ENCODE peak calls at places on chromosomes 7 and 10, in four cellular contexts. A, S, C and V are unnamed samples.

GRCh38 chr7:28613262-28613661 is 200.9 kb downstream of the CREB5 start:
- DNase-seq in C (no peak), S (no peak), A (no peak), V (no peak)

GRCh38 chr7:100489824-100490223 is 6.1 kb downstream of the NYAP1 start:
- DNase-seq in A (peak), S (no peak), C (peak), V (peak)

GRCh38 chr10:132462463-132463332 is 65.7 kb downstream of the PWWP2B start:
- DNase-seq in S (no peak), C (no peak), A (no peak), V (no peak)

GRCh38 chr10:12708921-12709320 is 292.6 kb downstream of the CCDC3 start:
- DNase-seq in A (no peak), C (no peak), S (no peak), V (no peak)

GRCh38 chr7:8147760-8148463 is 114.1 kb downstream of the ICA1 start:
- DNase-seq in S (no peak), A (no peak), C (no peak), V (no peak)

GRCh38 chr7:154777023-154777422 is 225.9 kb downstream of the PAXIP1 start:
- DNase-seq in A (no peak), S (no peak), C (peak), V (no peak)

GRCh38 chr10:74194545-74194944 is 43.5 kb downstream of the ADK start:
- DNase-seq in A (no peak), C (no peak), S (no peak), V (no peak)

GRCh38 chr7:121697731-121698396 is 175.1 kb upstream of the PTPRZ1 start:
- DNase-seq in A (no peak), C (no peak), S (no peak), V (no peak)

GRCh38 chr7:106731637-106732036 is 70.7 kb upstream of the CCDC71L start:
- DNase-seq in C (no peak), S (no peak), A (no peak), V (no peak)

GRCh38 chr10:97539523-97540200 is 32.9 kb upstream of the ANKRD2 start:
- DNase-seq in C (no peak), S (no peak), A (no peak), V (peak)

GRCh38 chr10:18615618-18616017 is 35.8 kb downstream of the NSUN6 start:
- DNase-seq in A (peak), C (no peak), S (no peak), V (no peak)

GRCh38 chr7:149846436-149847046 is 8.4 kb downstream of the ZNF862 start:
- DNase-seq in S (peak), C (no peak), A (no peak), V (no peak)

GRCh38 chr7:48390381-48391327 is 219.4 kb downstream of the ABCA13 start:
- DNase-seq in S (no peak), C (no peak), A (no peak), V (no peak)

GRCh38 chr7:98681951-98682350 is 64.9 kb downstream of the NPTX2 start:
- DNase-seq in S (no peak), A (no peak), C (no peak), V (no peak)

GRCh38 chr7:98679741-98680140 is 62.7 kb downstream of the NPTX2 start:
- DNase-seq in S (no peak), C (no peak), A (no peak), V (no peak)

GRCh38 chr7:98678215-98678614 is 61.1 kb downstream of the NPTX2 start:
- DNase-seq in A (no peak), C (no peak), S (no peak), V (no peak)

GRCh38 chr7:98683514-98683913 is 66.4 kb downstream of the NPTX2 start:
- DNase-seq in C (no peak), S (no peak), A (no peak), V (no peak)

DNA sequence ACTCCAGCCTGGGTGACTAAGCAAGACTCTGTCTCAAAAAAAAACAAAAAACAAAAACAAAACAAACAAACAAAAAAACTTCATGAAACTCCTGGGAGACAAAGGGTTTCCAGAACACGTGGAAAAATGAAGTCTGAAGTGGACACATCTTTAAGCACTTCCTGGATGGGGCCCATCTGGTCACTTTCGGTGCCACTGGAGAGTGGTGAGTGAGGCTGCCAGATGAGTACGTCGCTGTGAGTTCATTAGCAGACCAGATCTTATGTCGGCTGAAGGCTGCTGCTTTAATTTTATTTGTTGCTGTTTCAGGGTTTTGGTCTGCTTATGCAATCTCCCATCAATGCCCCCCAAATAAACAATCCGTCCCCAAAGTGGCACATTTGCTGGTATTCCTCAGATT is 64.4 kb downstream of the NPTX2 start:
- DNase-seq in S (no peak), C (no peak), A (no peak), V (no peak)
- TF ChIP-seq ATF2 in S (no peak), C (no peak), A (no peak), V (no peak)

DNA sequence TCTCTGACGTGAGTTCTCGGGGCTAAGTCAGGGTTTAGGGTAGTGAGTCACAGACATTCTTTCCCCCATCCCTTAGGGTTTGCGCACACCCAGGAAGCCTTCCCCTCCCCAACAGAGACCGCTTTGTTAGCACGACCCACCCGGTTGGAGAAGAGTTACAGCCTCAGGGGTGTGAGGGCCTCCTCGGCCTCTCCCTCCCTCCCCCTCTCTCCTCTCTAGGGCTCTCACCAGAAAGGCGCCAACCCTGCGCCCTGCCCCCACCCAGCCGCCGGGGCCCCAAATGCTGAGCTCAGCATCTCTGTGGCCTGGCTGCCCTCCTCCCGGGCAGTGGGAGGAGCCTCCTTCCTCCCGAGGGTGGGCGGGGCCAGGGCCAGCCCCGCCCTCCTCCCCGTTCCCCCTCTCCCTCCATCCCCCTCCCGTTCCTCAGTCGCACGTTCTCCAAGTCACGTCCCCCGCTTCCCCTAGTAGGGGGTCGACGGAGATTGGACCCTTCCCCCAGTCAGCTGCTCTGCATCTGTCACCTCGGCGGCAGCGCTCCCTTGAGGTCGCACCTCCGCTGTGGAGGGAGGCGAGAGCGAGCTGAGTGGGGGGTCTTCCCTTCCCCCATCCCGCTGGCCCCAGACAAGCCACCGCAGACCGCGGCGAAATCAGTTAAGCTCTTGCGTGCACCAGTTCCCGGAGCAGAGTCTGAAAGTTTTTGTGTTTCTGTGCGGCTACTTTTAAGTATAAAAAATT is 13.0 kb upstream of the DDIT4 start:
- DNase-seq in S (peak), C (peak), A (peak), V (peak)
- TF ChIP-seq NR2C2 in S (no peak), C (no peak), A (peak), V (no peak)

GRCh38 chr7:68789597-68789996 is 808.7 kb upstream of the AUTS2 start:
- DNase-seq in S (no peak), A (no peak), C (no peak), V (no peak)

GRCh38 chr7:68783671-68784070 is 814.6 kb upstream of the AUTS2 start:
- DNase-seq in A (no peak), S (no peak), C (no peak), V (no peak)

GRCh38 chr7:68787586-68787985 is 810.7 kb upstream of the AUTS2 start:
- DNase-seq in A (no peak), S (no peak), C (no peak), V (no peak)

GRCh38 chr7:68785036-68785435 is 813.2 kb upstream of the AUTS2 start:
- DNase-seq in S (no peak), A (no peak), C (no peak), V (no peak)
- TF ChIP-seq ATF2 in S (no peak), A (no peak), C (no peak), V (no peak)

GRCh38 chr7:146478975-146479492 is 362.4 kb downstream of the CNTNAP2 start:
- DNase-seq in A (no peak), S (no peak), C (no peak), V (no peak)
- TF ChIP-seq NR2C2 in A (no peak), S (no peak), C (no peak), V (no peak)

GRCh38 chr10:119365773-119366640 is 158.6 kb downstream of the GRK5 start:
- DNase-seq in C (no peak), S (no peak), A (no peak), V (no peak)
- TF ChIP-seq ATF2 in C (no peak), S (no peak), A (no peak), V (no peak)

DNA sequence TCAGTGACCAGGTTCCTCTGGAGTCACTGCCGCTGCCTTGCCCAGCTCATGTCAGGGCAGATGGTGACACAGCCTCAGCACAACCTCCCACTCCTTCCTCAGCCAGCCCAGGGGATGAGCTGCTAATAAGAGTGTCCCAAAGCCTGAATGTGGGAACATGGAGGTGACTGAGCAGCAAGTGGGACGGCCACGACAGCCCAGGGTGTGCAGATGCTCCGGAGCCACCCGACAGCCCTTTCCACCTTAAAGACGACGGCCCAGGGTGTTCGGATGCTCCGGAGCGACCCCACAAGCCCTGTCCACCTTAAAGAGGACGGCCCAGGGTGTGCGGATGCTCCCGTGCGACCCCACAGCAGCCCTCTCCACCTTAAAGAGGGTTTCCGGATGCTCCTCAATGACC is 89.2 kb downstream of the DIP2C start:
- DNase-seq in A (no peak), C (no peak), S (no peak), V (no peak)
- TF ChIP-seq NR2C2 in A (no peak), C (no peak), S (no peak), V (no peak)

GRCh38 chr10:61503051-61503450 is 49.9 kb upstream of the TMEM26 start:
- DNase-seq in S (no peak), C (no peak), A (no peak), V (no peak)
- TF ChIP-seq ATF2 in S (no peak), C (no peak), A (no peak), V (no peak)

GRCh38 chr7:151088019-151088855 is 2.0 kb downstream of the AGAP3 start:
- DNase-seq in A (no peak), C (no peak), S (no peak), V (no peak)

GRCh38 chr7:151088856-151089699 is 2.8 kb downstream of the AGAP3 start:
- DNase-seq in C (no peak), A (peak), S (no peak), V (peak)

GRCh38 chr7:151091431-151091830 is 5.2 kb downstream of the AGAP3 start:
- DNase-seq in S (no peak), A (no peak), C (peak), V (peak)

GRCh38 chr7:151091003-151091402 is 4.7 kb downstream of the AGAP3 start:
- DNase-seq in C (no peak), A (no peak), S (no peak), V (no peak)

GRCh38 chr7:151089893-151090730 is 3.8 kb downstream of the AGAP3 start:
- DNase-seq in C (no peak), A (no peak), S (no peak), V (no peak)
- TF ChIP-seq NR2C2 in C (no peak), A (no peak), S (no peak), V (no peak)

GRCh38 chr7:30448461-30449189 is 30.0 kb downstream of the NOD1 start:
- DNase-seq in S (no peak), A (no peak), C (no peak), V (no peak)

GRCh38 chr7:30447466-30447865 is 31.1 kb downstream of the NOD1 start:
- DNase-seq in S (no peak), C (no peak), A (no peak), V (no peak)

GRCh38 chr7:30446266-30446665 is 32.3 kb downstream of the NOD1 start:
- DNase-seq in A (no peak), S (no peak), C (no peak), V (no peak)

GRCh38 chr7:30450123-30450982 is 28.2 kb downstream of the NOD1 start:
- DNase-seq in A (no peak), S (no peak), C (no peak), V (no peak)

GRCh38 chr7:30445770-30446169 is 32.8 kb downstream of the NOD1 start:
- DNase-seq in S (peak), C (peak), A (peak), V (peak)
- TF ChIP-seq ATF2 in S (no peak), C (no peak), A (no peak), V (no peak)

GRCh38 chr10:101138788-101139420 is 7.8 kb downstream of the TLX1 start:
- DNase-seq in A (no peak), C (no peak), S (no peak), V (no peak)

GRCh38 chr10:101140084-101140949 is 9.2 kb downstream of the TLX1 start:
- DNase-seq in A (no peak), C (no peak), S (no peak), V (no peak)

GRCh38 chr10:101137271-101137670 is 6.2 kb downstream of the TLX1 start:
- DNase-seq in S (no peak), C (no peak), A (no peak), V (no peak)

GRCh38 chr10:101140950-101141621 is 10.0 kb downstream of the TLX1 start:
- DNase-seq in S (no peak), C (no peak), A (no peak), V (no peak)

DNA sequence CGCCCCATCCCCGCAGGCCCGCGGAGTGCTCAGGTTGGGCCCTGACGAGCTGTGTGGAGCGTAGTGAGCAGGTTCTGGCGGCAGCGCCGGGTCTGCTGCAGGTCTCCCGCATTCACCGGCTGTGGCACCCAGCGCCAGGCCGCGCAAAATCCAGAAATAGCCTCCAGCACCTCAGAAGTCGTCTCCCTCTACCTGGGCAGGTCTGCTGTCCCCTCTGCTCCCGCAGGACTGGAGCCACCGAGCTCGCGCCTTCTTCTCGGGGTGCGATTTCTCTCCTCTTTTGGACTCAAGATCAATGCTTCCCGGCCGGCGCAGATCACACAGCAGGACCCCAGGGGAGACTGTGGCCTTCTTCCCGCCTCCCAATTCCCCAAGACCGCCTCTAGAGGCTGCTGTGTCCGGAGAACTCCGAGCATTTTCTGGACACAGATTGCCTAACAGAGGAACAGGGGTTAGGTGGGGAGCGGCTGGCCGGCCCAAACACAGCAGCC is 8.4 kb downstream of the TLX1 start:
- DNase-seq in A (peak), S (no peak), C (no peak), V (peak)
- TF ChIP-seq NR2C2 in A (no peak), S (no peak), C (no peak), V (no peak)